ENCODE peak calls at places on chromosomes 6 and 20, in four cellular contexts. I is endothelial cell; O is CD4-positive, alpha-beta memory T cell; B is HEK293T. T is an unnamed sample.
A peak's percentile ranks its signal among the peaks of the same experiment; 100 is the strongest.

GRCh38 chr6:167565884-167566491 is 241.1 kb downstream of the TTLL2 start:
- DNase-seq in I (no peak), O (no peak), B (no peak), T (peak; percentile 61)

GRCh38 chr20:41869261-41869660 is 251.1 kb upstream of the CHD6 start:
- DNase-seq in O (no peak), I (no peak), B (no peak), T (no peak)

GRCh38 chr6:129749749-129750120 is 39.8 kb upstream of the ARHGAP18 start:
- DNase-seq in O (peak; percentile 70), I (no peak), B (no peak), T (no peak)

GRCh38 chr20:33561981-33562601 is 72.2 kb downstream of the CBFA2T2 start:
- DNase-seq in B (peak; percentile 24), I (no peak), O (no peak), T (peak; percentile 72)

GRCh38 chr6:51489133-51489532 is 598.3 kb downstream of the PKHD1 start:
- DNase-seq in I (no peak), O (no peak), B (no peak), T (no peak)

GRCh38 chr6:11354019-11354418 is 121.6 kb upstream of the NEDD9 start:
- DNase-seq in B (no peak), O (peak; percentile 33), I (peak; percentile 11), T (peak; percentile 70)

GRCh38 chr6:53119772-53120409 is 28.8 kb downstream of the GCM1 start:
- DNase-seq in I (no peak), O (no peak), B (no peak), T (no peak)

GRCh38 chr20:51064160-51064559 is 41.3 kb upstream of the KCNG1 start:
- DNase-seq in I (no peak), B (no peak), O (no peak), T (no peak)

GRCh38 chr6:165403006-165403405 is 93.6 kb upstream of the C6orf118 start:
- DNase-seq in O (no peak), I (no peak), B (no peak), T (no peak)

GRCh38 chr20:1618954-1619550 is 757 bp downstream of the SIRPB1 start:
- DNase-seq in O (no peak), B (no peak), I (no peak), T (no peak)

GRCh38 chr20:59300341-59301081 is at the start of gene EDN3:
- DNase-seq in I (peak; percentile 12), B (no peak), O (no peak), T (no peak)

GRCh38 chr6:53014034-53014433 is 18.9 kb upstream of the GSTA4 start:
- DNase-seq in I (no peak), O (no peak), B (no peak), T (no peak)

GRCh38 chr6:84762941-84763396 is 1.4 kb downstream of the TBX18 start:
- DNase-seq in B (peak; percentile 36), O (no peak), I (peak; percentile 51), T (no peak)

GRCh38 chr20:11853359-11853758 is 64.3 kb upstream of the BTBD3 start:
- DNase-seq in I (no peak), O (no peak), B (no peak), T (no peak)

GRCh38 chr6:26521485-26522391 is 16.4 kb upstream of the HMGN4 start:
- DNase-seq in I (peak; percentile 91), O (peak; percentile 68), B (peak; percentile 41), T (peak; percentile 69)

GRCh38 chr6:22732186-22732970 is 163.0 kb downstream of the HDGFL1 start:
- DNase-seq in B (no peak), O (no peak), I (no peak), T (no peak)

GRCh38 chr6:159908535-159908934 is 17.7 kb downstream of the MAS1 start:
- DNase-seq in B (no peak), I (no peak), O (no peak), T (no peak)

GRCh38 chr20:63681609-63682142 is 14.8 kb upstream of the TNFRSF6B start:
- DNase-seq in B (no peak), I (no peak), O (no peak), T (no peak)

GRCh38 chr20:34030453-34030852 is 36.7 kb downstream of the RALY start:
- DNase-seq in O (no peak), I (no peak), B (no peak), T (no peak)

GRCh38 chr6:27141472-27142015 is 106.0 kb upstream of the PRSS16 start:
- DNase-seq in I (no peak), B (no peak), O (no peak), T (no peak)

GRCh38 chr6:11423667-11424066 is 113.9 kb upstream of the TMEM170B start:
- DNase-seq in I (no peak), B (no peak), O (no peak), T (no peak)

GRCh38 chr20:34891166-34892062 is 15.0 kb downstream of the ACSS2 start:
- DNase-seq in B (no peak), I (no peak), O (no peak), T (no peak)

GRCh38 chr20:25252686-25253421 is 5.0 kb downstream of the PYGB start:
- DNase-seq in O (no peak), B (no peak), I (no peak), T (peak; percentile 46)

GRCh38 chr6:25222006-25222715 is 57.0 kb upstream of the CARMIL1 start:
- DNase-seq in B (no peak), O (no peak), I (no peak), T (no peak)

GRCh38 chr6:31495580-31495979 is 2.4 kb upstream of the MICB start:
- DNase-seq in B (no peak), I (no peak), O (no peak), T (no peak)

GRCh38 chr20:62511915-62512610 is 36.3 kb upstream of the GATA5 start:
- DNase-seq in I (no peak), O (no peak), B (no peak), T (no peak)

GRCh38 chr6:4185419-4185818 is 50.0 kb upstream of the ECI2 start:
- DNase-seq in B (no peak), O (no peak), I (no peak), T (no peak)

T was measured in tibial artery.